ENCODE peak calls at places on chromosomes 2 and 18, in four cellular contexts. F is BE2C, S is AG08396, E is HT1080. T is an unnamed sample.

GRCh38 chr2:233413529-233414272 is 59.4 kb downstream of the DGKD start:
- DNase-seq in S (no peak), F (peak), E (peak), T (peak)

GRCh38 chr2:238573065-238573778 is 146.5 kb downstream of the ASB1 start:
- DNase-seq in S (no peak), F (no peak), E (no peak), T (no peak)

GRCh38 chr2:210302326-210302725 is 12.6 kb downstream of the MYL1 start:
- DNase-seq in E (peak), S (no peak), F (no peak), T (no peak)

GRCh38 chr2:229836847-229837246 is 85.0 kb downstream of the TRIP12 start:
- DNase-seq in F (no peak), S (no peak), E (no peak), T (no peak)

GRCh38 chr2:88060907-88061275 is 5.3 kb upstream of the KRCC1 start:
- DNase-seq in S (no peak), E (no peak), F (no peak), T (no peak)

GRCh38 chr2:136025057-136025973 is 39.9 kb upstream of the DARS1 start:
- DNase-seq in S (peak), F (peak), E (no peak), T (no peak)

GRCh38 chr18:74353169-74353775 is 37.6 kb downstream of the C18orf63 start:
- DNase-seq in F (peak), E (peak), S (peak), T (no peak)

GRCh38 chr18:45670281-45670962 is 53.6 kb upstream of the SLC14A1 start:
- DNase-seq in F (no peak), E (peak), S (peak), T (no peak)

GRCh38 chr2:27264753-27265535 is 2.1 kb upstream of the SLC30A3 start:
- DNase-seq in E (no peak), F (peak), S (peak), T (peak)

GRCh38 chr2:11995381-11995947 is 249.0 kb downstream of the LPIN1 start:
- DNase-seq in S (no peak), E (peak), F (no peak), T (no peak)

GRCh38 chr2:63743170-63743975 is 98.3 kb upstream of the UGP2 start:
- DNase-seq in F (no peak), S (no peak), E (no peak), T (no peak)

GRCh38 chr18:72847771-72848170 is 20.0 kb downstream of the NETO1 start:
- DNase-seq in E (no peak), F (no peak), S (no peak), T (no peak)

GRCh38 chr2:105418527-105418926 is 19.7 kb upstream of the FHL2 start:
- DNase-seq in E (no peak), S (no peak), F (no peak), T (no peak)

GRCh38 chr2:171553858-171554257 is 31.6 kb downstream of the CYBRD1 start:
- DNase-seq in E (peak), S (no peak), F (peak), T (no peak)

GRCh38 chr2:43212931-43213330 is 13.5 kb downstream of the ZFP36L2 start:
- DNase-seq in S (no peak), F (no peak), E (no peak), T (no peak)

GRCh38 chr18:13562494-13563029 is 163.8 kb downstream of the FAM210A start:
- DNase-seq in S (no peak), F (no peak), E (no peak), T (no peak)

GRCh38 chr2:65316072-65316471 is 88.4 kb downstream of the ACTR2 start:
- DNase-seq in S (peak), E (no peak), F (no peak), T (no peak)

GRCh38 chr18:26421503-26421902 is 126.8 kb downstream of the KCTD1 start:
- DNase-seq in F (no peak), S (no peak), E (no peak), T (peak)

GRCh38 chr18:67794512-67794911 is 278.0 kb upstream of the DSEL start:
- DNase-seq in E (no peak), F (no peak), S (no peak), T (no peak)

GRCh38 chr2:172877826-172878225 is 142.2 kb downstream of the RAPGEF4 start:
- DNase-seq in S (no peak), F (no peak), E (no peak), T (no peak)

GRCh38 chr2:234273887-234274584 is 222.8 kb downstream of the ARL4C start:
- DNase-seq in F (no peak), E (no peak), S (no peak), T (no peak)

GRCh38 chr18:21484851-21485636 is 115.5 kb downstream of the ESCO1 start:
- DNase-seq in S (no peak), E (peak), F (no peak), T (no peak)

GRCh38 chr2:121335294-121336290 is 50.6 kb upstream of the TFCP2L1 start:
- DNase-seq in F (no peak), S (no peak), E (peak), T (no peak)